ENCODE peak calls at places on chromosomes 1 and 21, in five cellular contexts. One of them, this sample, is unnamed. For H3K27me3, the result is how much of the 10 kb centered on the place peaks cover.

GRCh38 chr1:230026572-230026971 is 40.5 kb upstream of the GALNT2 start:
- DNase-seq in effector memory CD4-positive, alpha-beta T cell: no peak
- DNase-seq in H9: no peak
- DNase-seq in stomach: no peak
- DNase-seq in heart right ventricle: no peak
- DNase-seq in this sample: no peak

GRCh38 chr1:2789164-2789985 is 12.1 kb downstream of the TTC34 start:
- DNase-seq in effector memory CD4-positive, alpha-beta T cell: no peak
- DNase-seq in H9: no peak
- DNase-seq in stomach: no peak
- DNase-seq in heart right ventricle: no peak
- DNase-seq in this sample: no peak

GRCh38 chr1:64304744-64305143 is 101.3 kb downstream of the UBE2U start:
- DNase-seq in effector memory CD4-positive, alpha-beta T cell: no peak
- DNase-seq in H9: no peak
- DNase-seq in stomach: no peak
- DNase-seq in heart right ventricle: no peak
- DNase-seq in this sample: no peak

GRCh38 chr1:29245876-29246275 is 9.6 kb downstream of the PTPRU start:
- DNase-seq in effector memory CD4-positive, alpha-beta T cell: no peak
- DNase-seq in H9: no peak
- DNase-seq in stomach: no peak
- DNase-seq in heart right ventricle: no peak
- DNase-seq in this sample: no peak

GRCh38 chr1:226719596-226720386 is 19.3 kb downstream of the ITPKB start:
- DNase-seq in effector memory CD4-positive, alpha-beta T cell: no peak
- DNase-seq in H9: no peak
- DNase-seq in stomach: no peak
- DNase-seq in heart right ventricle: no peak
- DNase-seq in this sample: no peak

GRCh38 chr21:16842716-16843115 is 670.1 kb upstream of the CXADR start:
- DNase-seq in effector memory CD4-positive, alpha-beta T cell: no peak
- DNase-seq in H9: no peak
- DNase-seq in stomach: no peak
- DNase-seq in heart right ventricle: no peak
- DNase-seq in this sample: no peak

GRCh38 chr1:67814121-67814772 is 19.0 kb downstream of the GNG12 start:
- DNase-seq in effector memory CD4-positive, alpha-beta T cell: no peak
- DNase-seq in H9: no peak
- DNase-seq in stomach: no peak
- DNase-seq in heart right ventricle: no peak
- DNase-seq in this sample: no peak

GRCh38 chr1:116677474-116678062 is 10.0 kb upstream of the IGSF3 start:
- DNase-seq in effector memory CD4-positive, alpha-beta T cell: no peak
- DNase-seq in H9: no peak
- DNase-seq in stomach: no peak
- DNase-seq in heart right ventricle: no peak
- DNase-seq in this sample: no peak

GRCh38 chr1:16088996-16089395 is 15.5 kb upstream of the FAM131C start:
- DNase-seq in effector memory CD4-positive, alpha-beta T cell: no peak
- DNase-seq in H9: peak
- DNase-seq in stomach: no peak
- DNase-seq in heart right ventricle: no peak
- DNase-seq in this sample: no peak

GRCh38 chr1:242692988-242693387 is 168.5 kb upstream of the PLD5 start:
- DNase-seq in effector memory CD4-positive, alpha-beta T cell: no peak
- DNase-seq in H9: no peak
- DNase-seq in stomach: no peak
- DNase-seq in heart right ventricle: no peak
- DNase-seq in this sample: no peak

GRCh38 chr21:46077674-46078101 is 20.2 kb upstream of the COL6A2 start:
- DNase-seq in effector memory CD4-positive, alpha-beta T cell: no peak
- DNase-seq in H9: peak
- DNase-seq in stomach: peak
- DNase-seq in heart right ventricle: no peak
- DNase-seq in this sample: no peak

GRCh38 chr1:184002071-184002470 is 35.5 kb downstream of the COLGALT2 start:
- DNase-seq in effector memory CD4-positive, alpha-beta T cell: no peak
- DNase-seq in H9: no peak
- DNase-seq in stomach: no peak
- DNase-seq in heart right ventricle: no peak
- DNase-seq in this sample: no peak

GRCh38 chr1:50974618-50974935 is 4.5 kb downstream of the CDKN2C start:
- DNase-seq in effector memory CD4-positive, alpha-beta T cell: no peak
- DNase-seq in H9: no peak
- DNase-seq in stomach: no peak
- DNase-seq in heart right ventricle: no peak
- DNase-seq in this sample: no peak

GRCh38 chr1:236888126-236888525 is 93.0 kb downstream of the MTR start:
- DNase-seq in effector memory CD4-positive, alpha-beta T cell: no peak
- DNase-seq in H9: no peak
- DNase-seq in stomach: no peak
- DNase-seq in heart right ventricle: no peak
- DNase-seq in this sample: no peak

GRCh38 chr1:181608951-181609350 is 125.6 kb downstream of the CACNA1E start:
- DNase-seq in effector memory CD4-positive, alpha-beta T cell: no peak
- DNase-seq in H9: peak
- DNase-seq in stomach: no peak
- DNase-seq in heart right ventricle: no peak
- DNase-seq in this sample: no peak

GRCh38 chr1:14940285-14940890 is 213.2 kb upstream of the TMEM51 start:
- DNase-seq in effector memory CD4-positive, alpha-beta T cell: no peak
- DNase-seq in H9: no peak
- DNase-seq in stomach: no peak
- DNase-seq in heart right ventricle: no peak
- DNase-seq in this sample: no peak

GRCh38 chr1:237045278-237046016 is 3.5 kb downstream of the RYR2 start:
- DNase-seq in effector memory CD4-positive, alpha-beta T cell: no peak
- DNase-seq in H9: no peak
- DNase-seq in stomach: no peak
- DNase-seq in heart right ventricle: no peak
- DNase-seq in this sample: no peak

GRCh38 chr1:182604128-182604834 is at the start of gene RGS16:
- DNase-seq in effector memory CD4-positive, alpha-beta T cell: peak
- DNase-seq in H9: peak
- DNase-seq in stomach: peak
- DNase-seq in heart right ventricle: peak
- DNase-seq in this sample: peak

GRCh38 chr1:180231506-180232420 is 1.7 kb downstream of the LHX4 start:
- DNase-seq in effector memory CD4-positive, alpha-beta T cell: no peak
- DNase-seq in H9: peak
- DNase-seq in stomach: no peak
- DNase-seq in heart right ventricle: no peak
- DNase-seq in this sample: no peak

GRCh38 chr1:180230791-180231505 is 884 bp downstream of the LHX4 start:
- DNase-seq in effector memory CD4-positive, alpha-beta T cell: no peak
- DNase-seq in H9: peak
- DNase-seq in stomach: no peak
- DNase-seq in heart right ventricle: no peak
- DNase-seq in this sample: no peak

GRCh38 chr1:180229483-180230415 is at the start of gene LHX4:
- DNase-seq in effector memory CD4-positive, alpha-beta T cell: no peak
- DNase-seq in H9: peak
- DNase-seq in stomach: no peak
- DNase-seq in heart right ventricle: peak
- DNase-seq in this sample: no peak

GRCh38 chr1:180228648-180229482 is 1.2 kb upstream of the LHX4 start:
- DNase-seq in effector memory CD4-positive, alpha-beta T cell: no peak
- DNase-seq in H9: no peak
- DNase-seq in stomach: no peak
- DNase-seq in heart right ventricle: no peak
- DNase-seq in this sample: no peak

GRCh38 chr1:180230416-180230790 is 339 bp downstream of the LHX4 start:
- DNase-seq in effector memory CD4-positive, alpha-beta T cell: no peak
- DNase-seq in H9: no peak
- DNase-seq in stomach: no peak
- DNase-seq in heart right ventricle: no peak
- DNase-seq in this sample: no peak
- H3K27me3 ChIP-seq in effector memory CD4-positive, alpha-beta T cell: half or more
- H3K27me3 ChIP-seq in H9: half or more
- H3K27me3 ChIP-seq in stomach: half or more
- H3K27me3 ChIP-seq in heart right ventricle: half or more
- H3K27me3 ChIP-seq in this sample: under half

DNA sequence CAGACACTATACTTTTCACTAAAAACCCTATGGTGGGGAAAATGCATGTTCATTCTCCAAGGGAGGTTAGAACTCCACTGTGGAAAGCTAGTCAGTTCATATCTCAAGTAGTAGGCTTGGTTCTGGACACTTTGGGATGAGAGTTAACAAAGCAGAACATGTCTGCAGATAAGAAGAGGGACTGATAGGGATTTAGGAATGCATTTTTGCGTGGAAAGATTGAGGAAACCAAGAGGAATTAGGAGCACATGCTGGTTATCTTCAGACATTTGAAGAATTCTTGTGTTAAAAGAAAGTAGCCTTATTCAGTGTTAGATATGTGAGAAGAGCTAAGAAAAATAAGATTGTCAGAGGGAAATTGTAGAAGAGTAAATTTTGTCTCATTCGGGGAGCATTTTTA is 1.2 kb upstream of the GRIK1 start:
- DNase-seq in effector memory CD4-positive, alpha-beta T cell: no peak
- DNase-seq in H9: no peak
- DNase-seq in stomach: no peak
- DNase-seq in heart right ventricle: no peak
- DNase-seq in this sample: no peak
- H3K27me3 ChIP-seq in effector memory CD4-positive, alpha-beta T cell: under half
- H3K27me3 ChIP-seq in H9: under half
- H3K27me3 ChIP-seq in stomach: under half
- H3K27me3 ChIP-seq in heart right ventricle: half or more
- H3K27me3 ChIP-seq in this sample: under half

DNA sequence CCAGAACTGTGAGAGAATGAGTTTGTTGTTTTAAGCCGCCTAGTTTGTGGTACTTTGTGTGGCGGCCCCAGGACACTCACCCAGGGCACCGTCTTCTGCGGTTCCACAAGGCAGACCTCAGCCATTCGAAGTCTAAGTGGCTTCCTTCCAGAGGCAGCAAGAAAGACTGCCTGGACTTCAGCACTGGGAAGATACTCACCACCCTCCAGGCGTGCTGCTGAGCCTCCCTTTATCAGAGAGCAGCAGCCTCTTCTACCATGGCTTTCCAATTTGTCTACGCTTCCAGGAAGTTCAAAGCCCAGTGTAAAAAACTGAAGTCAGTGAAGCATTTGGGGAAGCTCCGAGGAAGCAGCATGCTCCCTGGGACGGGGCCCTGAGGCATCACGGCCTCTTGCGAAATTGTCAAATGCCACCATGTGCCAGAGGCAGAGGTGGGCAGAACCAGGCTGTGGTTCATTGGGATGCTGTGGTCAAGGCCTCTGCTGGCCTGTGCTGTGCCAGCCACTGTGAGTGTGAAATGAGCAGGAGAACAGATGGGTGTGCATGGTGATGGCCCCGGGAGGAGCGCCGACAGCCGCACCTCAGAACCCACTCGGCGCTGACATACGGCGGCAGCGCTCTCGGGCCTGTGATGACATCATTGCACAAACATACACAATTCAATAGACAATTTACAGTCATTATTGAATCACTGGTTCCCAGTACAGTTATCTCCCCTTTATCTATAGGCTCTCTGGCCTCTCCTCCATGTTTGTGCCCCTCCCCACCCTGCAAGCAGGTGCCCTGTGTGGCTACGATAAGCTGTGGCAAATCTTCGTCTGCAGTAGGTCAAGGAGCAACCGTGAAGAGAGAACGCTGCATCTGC is 110.4 kb downstream of the PDE9A start:
- DNase-seq in effector memory CD4-positive, alpha-beta T cell: no peak
- DNase-seq in H9: no peak
- DNase-seq in stomach: no peak
- DNase-seq in heart right ventricle: no peak
- DNase-seq in this sample: no peak
- H3K27me3 ChIP-seq in effector memory CD4-positive, alpha-beta T cell: under half
- H3K27me3 ChIP-seq in H9: under half
- H3K27me3 ChIP-seq in stomach: under half
- H3K27me3 ChIP-seq in heart right ventricle: under half
- H3K27me3 ChIP-seq in this sample: under half

DNA sequence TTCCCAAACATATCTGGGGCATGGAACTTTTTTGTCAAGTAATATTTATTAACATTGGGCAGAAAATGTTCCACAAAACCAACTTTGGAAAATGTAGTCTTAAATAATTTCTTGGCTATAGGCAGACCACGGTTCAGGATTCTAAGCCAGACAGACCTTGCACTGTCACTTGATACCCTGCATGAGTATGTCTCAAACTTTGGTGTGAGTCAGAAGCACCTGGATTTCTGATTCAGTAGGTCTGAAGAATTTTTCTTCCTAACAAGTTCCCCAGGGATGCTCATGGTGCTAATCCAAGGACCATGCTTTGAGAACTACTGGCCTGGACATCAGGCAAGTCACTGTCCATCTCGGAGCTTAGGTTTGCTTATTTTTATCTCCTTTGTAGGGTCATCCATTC is 562.0 kb downstream of the PLPP3 start:
- DNase-seq in effector memory CD4-positive, alpha-beta T cell: no peak
- DNase-seq in H9: no peak
- DNase-seq in stomach: no peak
- DNase-seq in heart right ventricle: no peak
- DNase-seq in this sample: no peak
- H3K27me3 ChIP-seq in effector memory CD4-positive, alpha-beta T cell: under half
- H3K27me3 ChIP-seq in H9: under half
- H3K27me3 ChIP-seq in stomach: under half
- H3K27me3 ChIP-seq in heart right ventricle: under half
- H3K27me3 ChIP-seq in this sample: under half

GRCh38 chr1:5843521-5844096 is 148.6 kb downstream of the NPHP4 start:
- DNase-seq in effector memory CD4-positive, alpha-beta T cell: no peak
- DNase-seq in H9: no peak
- DNase-seq in stomach: no peak
- DNase-seq in heart right ventricle: no peak
- DNase-seq in this sample: no peak

GRCh38 chr1:5837976-5838653 is 154.1 kb downstream of the NPHP4 start:
- DNase-seq in effector memory CD4-positive, alpha-beta T cell: no peak
- DNase-seq in H9: no peak
- DNase-seq in stomach: no peak
- DNase-seq in heart right ventricle: no peak
- DNase-seq in this sample: no peak

GRCh38 chr1:5839811-5840550 is 152.2 kb downstream of the NPHP4 start:
- DNase-seq in effector memory CD4-positive, alpha-beta T cell: no peak
- DNase-seq in H9: no peak
- DNase-seq in stomach: no peak
- DNase-seq in heart right ventricle: no peak
- DNase-seq in this sample: no peak

GRCh38 chr1:5842700-5843099 is 149.5 kb downstream of the NPHP4 start:
- DNase-seq in effector memory CD4-positive, alpha-beta T cell: no peak
- DNase-seq in H9: no peak
- DNase-seq in stomach: no peak
- DNase-seq in heart right ventricle: no peak
- DNase-seq in this sample: no peak

GRCh38 chr1:5840551-5840914 is 151.7 kb downstream of the NPHP4 start:
- DNase-seq in effector memory CD4-positive, alpha-beta T cell: no peak
- DNase-seq in H9: no peak
- DNase-seq in stomach: no peak
- DNase-seq in heart right ventricle: no peak
- DNase-seq in this sample: no peak
- H3K27me3 ChIP-seq in effector memory CD4-positive, alpha-beta T cell: under half
- H3K27me3 ChIP-seq in H9: under half
- H3K27me3 ChIP-seq in stomach: under half
- H3K27me3 ChIP-seq in heart right ventricle: under half
- H3K27me3 ChIP-seq in this sample: under half

DNA sequence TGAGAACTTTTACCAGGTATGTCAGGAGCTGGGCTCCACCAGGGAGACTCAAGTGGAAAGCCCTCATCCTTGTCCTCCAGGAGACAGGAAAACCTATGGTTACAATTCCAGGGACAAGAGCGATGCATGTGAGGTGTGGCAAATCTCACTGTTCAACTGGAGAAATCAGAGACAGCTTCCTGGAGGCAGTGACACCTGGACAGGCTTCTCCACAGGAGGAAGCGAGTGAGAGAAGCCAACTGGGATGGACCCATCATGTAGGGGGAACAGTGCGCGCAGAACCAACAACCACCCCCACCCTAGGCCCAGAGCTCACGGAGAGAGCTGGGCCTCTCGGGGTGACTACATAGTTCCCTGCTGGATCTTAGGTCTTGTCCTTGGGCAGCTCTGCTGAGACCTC is 5.6 kb upstream of the SLX9 start:
- DNase-seq in effector memory CD4-positive, alpha-beta T cell: no peak
- DNase-seq in H9: no peak
- DNase-seq in stomach: no peak
- DNase-seq in heart right ventricle: no peak
- DNase-seq in this sample: no peak
- H3K27me3 ChIP-seq in effector memory CD4-positive, alpha-beta T cell: under half
- H3K27me3 ChIP-seq in H9: under half
- H3K27me3 ChIP-seq in stomach: under half
- H3K27me3 ChIP-seq in heart right ventricle: half or more
- H3K27me3 ChIP-seq in this sample: under half